ENCODE peak calls at places on chromosomes 6 and 20, in nine cellular contexts. One of them, this sample, is unnamed.

GRCh38 chr6:22658934-22659333 is 89.6 kb downstream of the HDGFL1 start:
- DNase-seq in HEK293T: no peak
- DNase-seq in head of caudate nucleus: no peak
- DNase-seq in activated T-helper 9 cell treated with anti-CD3 and anti-CD28 coated beads, Interleukin-2, amount 50 U/mL, for 16 hours: no peak
- DNase-seq in KG1: no peak
- DNase-seq in transverse colon: no peak
- DNase-seq in SW 1271: no peak
- DNase-seq in caudate nucleus: no peak
- DNase-seq in GF-D8: no peak
- DNase-seq in this sample: no peak

GRCh38 chr6:117919775-117920492 is 12.9 kb downstream of the SLC35F1 start:
- DNase-seq in head of caudate nucleus: peak; percentile 61
- DNase-seq in activated T-helper 9 cell treated with anti-CD3 and anti-CD28 coated beads, Interleukin-2, amount 50 U/mL, for 16 hours: no peak
- DNase-seq in transverse colon: no peak
- DNase-seq in GF-D8: no peak
- DNase-seq in KG1: no peak
- DNase-seq in SW 1271: no peak
- DNase-seq in HEK293T: peak; percentile 59
- DNase-seq in caudate nucleus: peak; percentile 28
- DNase-seq in this sample: no peak

GRCh38 chr6:22647671-22648070 is 78.3 kb downstream of the HDGFL1 start:
- DNase-seq in caudate nucleus: no peak
- DNase-seq in head of caudate nucleus: no peak
- DNase-seq in HEK293T: no peak
- DNase-seq in transverse colon: no peak
- DNase-seq in KG1: no peak
- DNase-seq in activated T-helper 9 cell treated with anti-CD3 and anti-CD28 coated beads, Interleukin-2, amount 50 U/mL, for 16 hours: no peak
- DNase-seq in SW 1271: no peak
- DNase-seq in GF-D8: no peak
- DNase-seq in this sample: no peak

GRCh38 chr6:101268541-101268940 is 125.0 kb upstream of the GRIK2 start:
- DNase-seq in GF-D8: no peak
- DNase-seq in activated T-helper 9 cell treated with anti-CD3 and anti-CD28 coated beads, Interleukin-2, amount 50 U/mL, for 16 hours: no peak
- DNase-seq in caudate nucleus: no peak
- DNase-seq in SW 1271: no peak
- DNase-seq in transverse colon: no peak
- DNase-seq in HEK293T: no peak
- DNase-seq in head of caudate nucleus: no peak
- DNase-seq in KG1: no peak
- DNase-seq in this sample: no peak

GRCh38 chr20:36262440-36262839 is 26.2 kb downstream of the AAR2 start:
- DNase-seq in HEK293T: no peak
- DNase-seq in SW 1271: no peak
- DNase-seq in GF-D8: no peak
- DNase-seq in head of caudate nucleus: no peak
- DNase-seq in caudate nucleus: no peak
- DNase-seq in activated T-helper 9 cell treated with anti-CD3 and anti-CD28 coated beads, Interleukin-2, amount 50 U/mL, for 16 hours: no peak
- DNase-seq in transverse colon: no peak
- DNase-seq in KG1: no peak
- DNase-seq in this sample: no peak

GRCh38 chr20:53677447-53678314 is 84.0 kb upstream of the ZNF217 start:
- DNase-seq in KG1: peak; percentile 52
- DNase-seq in SW 1271: no peak
- DNase-seq in GF-D8: peak; percentile 90
- DNase-seq in caudate nucleus: no peak
- DNase-seq in HEK293T: peak; percentile 27
- DNase-seq in transverse colon: peak; percentile 64
- DNase-seq in head of caudate nucleus: peak; percentile 10
- DNase-seq in activated T-helper 9 cell treated with anti-CD3 and anti-CD28 coated beads, Interleukin-2, amount 50 U/mL, for 16 hours: no peak
- DNase-seq in this sample: no peak

GRCh38 chr6:144331610-144332009 is 46.5 kb downstream of the UTRN start:
- DNase-seq in activated T-helper 9 cell treated with anti-CD3 and anti-CD28 coated beads, Interleukin-2, amount 50 U/mL, for 16 hours: no peak
- DNase-seq in head of caudate nucleus: no peak
- DNase-seq in GF-D8: no peak
- DNase-seq in HEK293T: no peak
- DNase-seq in caudate nucleus: no peak
- DNase-seq in transverse colon: no peak
- DNase-seq in SW 1271: no peak
- DNase-seq in KG1: no peak
- DNase-seq in this sample: no peak

GRCh38 chr6:56488281-56488680 is 154.4 kb downstream of the DST start:
- DNase-seq in GF-D8: no peak
- DNase-seq in SW 1271: no peak
- DNase-seq in head of caudate nucleus: no peak
- DNase-seq in activated T-helper 9 cell treated with anti-CD3 and anti-CD28 coated beads, Interleukin-2, amount 50 U/mL, for 16 hours: no peak
- DNase-seq in caudate nucleus: no peak
- DNase-seq in transverse colon: no peak
- DNase-seq in KG1: no peak
- DNase-seq in HEK293T: no peak
- DNase-seq in this sample: no peak

GRCh38 chr20:13338097-13338661 is 117.1 kb downstream of the ISM1 start:
- DNase-seq in SW 1271: no peak
- DNase-seq in activated T-helper 9 cell treated with anti-CD3 and anti-CD28 coated beads, Interleukin-2, amount 50 U/mL, for 16 hours: no peak
- DNase-seq in GF-D8: no peak
- DNase-seq in transverse colon: no peak
- DNase-seq in KG1: no peak
- DNase-seq in head of caudate nucleus: no peak
- DNase-seq in caudate nucleus: no peak
- DNase-seq in HEK293T: no peak
- DNase-seq in this sample: no peak

GRCh38 chr20:34663213-34663943 is 13.5 kb downstream of the PIGU start:
- DNase-seq in KG1: no peak
- DNase-seq in GF-D8: peak; percentile 48
- DNase-seq in transverse colon: no peak
- DNase-seq in head of caudate nucleus: no peak
- DNase-seq in HEK293T: peak; percentile 26
- DNase-seq in activated T-helper 9 cell treated with anti-CD3 and anti-CD28 coated beads, Interleukin-2, amount 50 U/mL, for 16 hours: no peak
- DNase-seq in SW 1271: no peak
- DNase-seq in caudate nucleus: no peak
- DNase-seq in this sample: no peak

GRCh38 chr20:3545401-3545925 is 74.6 kb downstream of the ATRN start:
- DNase-seq in activated T-helper 9 cell treated with anti-CD3 and anti-CD28 coated beads, Interleukin-2, amount 50 U/mL, for 16 hours: no peak
- DNase-seq in KG1: no peak
- DNase-seq in GF-D8: no peak
- DNase-seq in head of caudate nucleus: no peak
- DNase-seq in HEK293T: no peak
- DNase-seq in transverse colon: no peak
- DNase-seq in SW 1271: no peak
- DNase-seq in caudate nucleus: no peak
- DNase-seq in this sample: no peak

This sample was measured in pulmonary artery endothelial cell.